ENCODE peak calls at places on chromosomes 2 and 18, in nine cellular contexts. L is endothelial cell, Z is brain microvascular endothelial cell, D is ovary, K is neural progenitor cell, R is Calu3, A is dorsolateral prefrontal cortex, B is cardiac fibroblast, Y is GM12865. N is an unnamed sample.

GRCh38 chr18:62131305-62131909 is 55.4 kb downstream of the PIGN start:
- DNase-seq in R (peak; percentile 72), A (peak; percentile 56), D (peak; percentile 63), Z (peak; percentile 49), K (peak; percentile 76), Y (peak; percentile 73), L (peak; percentile 67), B (peak; percentile 82), N (peak; percentile 75)

GRCh38 chr2:26786207-26787023 is 559 bp downstream of the CENPA start:
- DNase-seq in D (no peak), L (peak; percentile 26), Y (peak; percentile 43), R (peak; percentile 30), A (no peak), K (no peak), Z (no peak), B (no peak), N (peak; percentile 21)

GRCh38 chr2:156436477-156437085 is 402 bp downstream of the GPD2 start:
- DNase-seq in Y (peak; percentile 71), K (peak; percentile 33), L (peak; percentile 9), A (no peak), B (peak; percentile 15), D (no peak), R (no peak), Z (no peak), N (peak; percentile 38)

GRCh38 chr2:130778781-130779180 is 23.4 kb downstream of the AMER3 start:
- DNase-seq in Z (no peak), Y (no peak), K (no peak), L (no peak), A (no peak), D (no peak), B (no peak), R (no peak), N (no peak)

GRCh38 chr2:184154438-184154837 is 443.9 kb upstream of the ZNF804A start:
- DNase-seq in D (no peak), R (no peak), A (no peak), Y (no peak), K (peak; percentile 11), B (peak; percentile 0), Z (no peak), L (no peak), N (no peak)

GRCh38 chr2:209566250-209566649 is 142.4 kb downstream of the MAP2 start:
- DNase-seq in D (no peak), B (no peak), R (no peak), A (no peak), Z (no peak), Y (no peak), K (no peak), L (no peak), N (no peak)

GRCh38 chr2:78416625-78417300 is 608.7 kb upstream of the REG3G start:
- DNase-seq in A (no peak), B (no peak), D (no peak), Z (no peak), K (no peak), R (no peak), L (no peak), Y (no peak), N (no peak)

GRCh38 chr2:234324151-234324550 is 172.7 kb downstream of the ARL4C start:
- DNase-seq in K (no peak), B (no peak), R (no peak), L (no peak), Z (no peak), D (no peak), A (no peak), Y (no peak), N (no peak)

GRCh38 chr18:48342125-48342524 is 67.1 kb downstream of the ZBTB7C start:
- DNase-seq in D (no peak), B (no peak), A (peak; percentile 55), L (no peak), Y (no peak), R (no peak), K (peak; percentile 34), Z (no peak), N (no peak)

GRCh38 chr2:45653584-45653983 is 2.1 kb downstream of the PRKCE start:
- DNase-seq in L (no peak), A (no peak), D (no peak), B (peak; percentile 37), K (no peak), R (no peak), Z (no peak), Y (no peak), N (no peak)

GRCh38 chr2:8217366-8218125 is 464.3 kb upstream of the ID2 start:
- DNase-seq in A (no peak), L (no peak), D (no peak), Y (no peak), B (no peak), R (no peak), K (peak; percentile 84), Z (no peak), N (no peak)

GRCh38 chr18:46268662-46269061 is 164.5 kb downstream of the HAUS1 start:
- DNase-seq in A (no peak), Y (no peak), Z (no peak), R (no peak), D (no peak), B (no peak), L (no peak), K (no peak), N (no peak)

GRCh38 chr2:60934153-60934722 is 52.9 kb downstream of the REL start:
- DNase-seq in B (peak; percentile 33), Y (no peak), K (no peak), Z (no peak), A (no peak), L (no peak), R (no peak), D (no peak), N (no peak)

GRCh38 chr18:46630160-46630559 is 26.9 kb downstream of the LOXHD1 start:
- DNase-seq in K (no peak), Y (peak; percentile 49), B (no peak), Z (no peak), D (no peak), R (no peak), A (no peak), L (no peak), N (peak; percentile 16)

GRCh38 chr18:573385-573784 is 6.8 kb upstream of the CETN1 start:
- DNase-seq in Z (no peak), K (peak; percentile 60), A (no peak), R (no peak), L (no peak), D (no peak), Y (no peak), B (no peak), N (no peak)

GRCh38 chr2:126889501-126890135 is 9.1 kb upstream of the TEX51 start:
- DNase-seq in A (no peak), D (no peak), B (no peak), Y (no peak), R (no peak), K (no peak), Z (no peak), L (no peak), N (no peak)

GRCh38 chr2:65265090-65266045 is 37.7 kb downstream of the ACTR2 start:
- DNase-seq in Y (peak; percentile 69), A (no peak), K (peak; percentile 66), L (no peak), Z (peak; percentile 69), R (peak; percentile 43), D (peak; percentile 51), B (peak; percentile 92), N (peak; percentile 75)

GRCh38 chr2:1730047-1730937 is 14.0 kb downstream of the PXDN start:
- DNase-seq in L (no peak), R (no peak), Z (no peak), K (peak; percentile 83), A (no peak), Y (no peak), D (peak; percentile 29), B (peak; percentile 77), N (peak; percentile 70)

GRCh38 chr2:120244656-120245519 is 7.8 kb upstream of the RALB start:
- DNase-seq in K (no peak), L (no peak), Z (no peak), D (no peak), A (no peak), Y (no peak), B (no peak), R (no peak), N (no peak)

GRCh38 chr2:28400434-28400833 is 7.8 kb downstream of the FOSL2 start:
- DNase-seq in Z (no peak), L (no peak), B (no peak), D (no peak), K (peak; percentile 73), Y (no peak), A (no peak), R (no peak), N (no peak)
- TF ChIP-seq CTCF in Z (no peak), L (no peak), B (no peak), D (no peak), K (no peak), Y (no peak), A (no peak), R (no peak), N (no peak)

GRCh38 chr2:239803764-239804111 is 221.4 kb downstream of the NDUFA10 start:
- DNase-seq in Y (no peak), A (peak; percentile 48), L (no peak), R (no peak), K (peak; percentile 63), B (no peak), Z (no peak), D (no peak), N (no peak)
- TF ChIP-seq CTCF in Y (no peak), A (no peak), L (no peak), R (no peak), K (no peak), B (no peak), Z (no peak), D (no peak), N (no peak)

DNA sequence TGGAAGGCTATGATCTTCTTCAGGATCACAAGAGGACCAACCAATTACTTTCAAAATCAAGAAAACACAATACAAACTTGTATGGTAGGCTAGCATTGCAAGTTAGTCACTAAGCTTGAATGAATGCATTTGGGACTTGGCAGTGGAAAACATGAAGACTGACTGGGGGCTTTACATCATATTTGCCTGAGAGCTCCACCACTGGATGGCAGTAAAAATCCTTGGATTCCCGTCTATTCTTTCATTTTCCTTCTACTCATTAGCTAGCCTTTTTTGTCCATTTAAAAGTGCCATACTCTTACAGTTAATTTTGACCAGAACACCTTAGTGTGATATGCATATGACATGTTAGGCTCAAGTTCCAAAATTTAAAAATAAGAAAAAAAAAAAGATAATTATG is 63.5 kb upstream of the RASGRP3 start:
- DNase-seq in Z (peak; percentile 61), B (peak; percentile 80), A (no peak), K (peak; percentile 33), Y (peak; percentile 28), L (no peak), D (no peak), R (peak; percentile 22), N (peak; percentile 55)
- TF ChIP-seq CTCF in Z (peak; percentile 69), B (peak; percentile 63), A (peak; percentile 52), K (peak; percentile 51), Y (peak; percentile 22), L (no peak), D (no peak), R (peak; percentile 22), N (peak; percentile 45)

DNA sequence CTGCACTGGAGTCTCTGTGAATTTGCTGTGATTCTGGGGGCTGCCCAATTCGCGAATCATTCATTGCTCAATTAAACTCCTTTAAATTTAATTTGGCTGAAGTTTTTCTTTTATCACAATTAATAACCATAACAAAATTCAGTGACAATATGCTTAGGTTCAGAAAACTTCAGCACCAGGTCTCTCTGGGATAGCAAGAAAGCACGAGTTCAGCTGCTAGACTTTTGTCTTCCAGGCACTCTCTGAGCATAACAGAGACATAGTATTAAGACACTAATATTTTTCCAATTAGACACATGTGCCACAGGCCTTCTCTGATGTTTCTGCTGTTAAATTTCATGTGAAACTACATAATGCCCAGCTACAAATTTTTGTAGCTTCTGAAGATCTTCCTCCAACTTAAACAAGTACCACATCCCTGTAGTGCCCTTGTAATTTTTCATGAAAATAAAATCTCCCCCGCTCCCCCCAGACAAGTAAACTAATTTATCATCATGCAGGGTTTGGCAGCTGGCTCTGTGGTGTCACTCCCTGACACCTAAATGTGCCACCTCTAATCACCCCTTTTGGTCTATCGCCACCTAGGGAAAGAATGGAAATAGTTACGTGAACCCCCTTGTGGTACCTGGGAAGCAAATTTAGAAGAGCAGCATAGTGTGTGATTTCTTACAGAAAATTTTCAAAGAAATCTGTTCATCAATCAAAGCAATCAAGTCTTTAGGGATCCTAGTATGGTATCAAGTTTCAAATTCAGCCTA is 94.1 kb downstream of the CSRNP3 start:
- DNase-seq in Z (no peak), B (no peak), Y (peak; percentile 12), L (no peak), D (no peak), K (peak; percentile 29), A (no peak), R (peak; percentile 13), N (peak; percentile 27)
- TF ChIP-seq CTCF in Z (peak; percentile 31), B (peak; percentile 6), Y (peak; percentile 12), L (peak; percentile 23), D (no peak), K (peak; percentile 47), A (no peak), R (peak; percentile 34), N (peak; percentile 18)

N was measured in MCF 10A.